ENCODE peak calls at places on chromosomes 13 and 19, in five cellular contexts. N, T, V, R and G are unnamed samples. For H3K36me3, the result is how much of the 10 kb centered on the place peaks cover.

GRCh38 chr19:43595605-43595998 is 332 bp downstream of the IRGQ start:
- DNase-seq in N (no peak), T (no peak), V (peak), R (no peak), G (no peak)

GRCh38 chr19:57664269-57665127 is 4.2 kb upstream of the ZSCAN4 start:
- DNase-seq in N (peak), T (peak), V (peak), R (peak), G (no peak)

GRCh38 chr19:55244004-55244680 is 14.7 kb downstream of the PPP6R1 start:
- DNase-seq in N (no peak), T (no peak), V (no peak), R (no peak), G (no peak)

GRCh38 chr19:13884726-13885591 is 8.0 kb downstream of the NANOS3 start:
- DNase-seq in N (no peak), T (no peak), V (no peak), R (peak), G (no peak)

GRCh38 chr19:4097501-4097900 is 26.4 kb downstream of the MAP2K2 start:
- DNase-seq in N (peak), T (no peak), V (no peak), R (peak), G (no peak)

GRCh38 chr13:36193151-36193855 is 21.1 kb downstream of the SOHLH2 start:
- DNase-seq in N (no peak), T (peak), V (no peak), R (no peak), G (peak)

GRCh38 chr19:3708207-3708931 is at the start of gene TJP3:
- DNase-seq in N (no peak), T (peak), V (no peak), R (peak), G (no peak)

GRCh38 chr19:18496167-18496979 is 25.5 kb downstream of the ELL start:
- DNase-seq in N (no peak), T (peak), V (no peak), R (peak), G (peak)

GRCh38 chr19:4795400-4795799 is 3.9 kb downstream of the FEM1A start:
- DNase-seq in N (no peak), T (no peak), V (no peak), R (no peak), G (no peak)

GRCh38 chr19:36524617-36525016 is 3.5 kb downstream of the ZNF260 start:
- DNase-seq in N (no peak), T (no peak), V (no peak), R (no peak), G (no peak)

GRCh38 chr19:4524808-4525562 is 6.7 kb upstream of the PLIN4 start:
- DNase-seq in N (peak), T (no peak), V (peak), R (peak), G (no peak)

GRCh38 chr19:7730286-7731217 is 1.4 kb downstream of the CLEC4G start:
- DNase-seq in N (no peak), T (no peak), V (no peak), R (peak), G (no peak)

GRCh38 chr13:37313383-37313782 is 207.9 kb upstream of the CSNK1A1L start:
- DNase-seq in N (no peak), T (no peak), V (no peak), R (no peak), G (no peak)

GRCh38 chr13:48294670-48295069 is 8.9 kb upstream of the RB1 start:
- DNase-seq in N (no peak), T (no peak), V (no peak), R (no peak), G (no peak)

GRCh38 chr19:1270168-1270853 is 1.2 kb downstream of the CIRBP start:
- DNase-seq in N (no peak), T (no peak), V (no peak), R (no peak), G (no peak)

GRCh38 chr13:101512650-101513049 is 60.2 kb downstream of the ITGBL1 start:
- DNase-seq in N (no peak), T (no peak), V (no peak), R (no peak), G (no peak)

GRCh38 chr13:28394422-28394821 is 100.5 kb downstream of the FLT1 start:
- DNase-seq in N (no peak), T (no peak), V (no peak), R (no peak), G (no peak)

GRCh38 chr19:3257071-3257470 is 32.6 kb downstream of the CELF5 start:
- DNase-seq in N (no peak), T (no peak), V (no peak), R (no peak), G (no peak)

GRCh38 chr19:17830567-17831418 is 9.5 kb upstream of the INSL3 start:
- DNase-seq in N (peak), T (peak), V (peak), R (peak), G (peak)

GRCh38 chr13:23551213-23552008 is 18.8 kb upstream of the TNFRSF19 start:
- DNase-seq in N (no peak), T (no peak), V (peak), R (no peak), G (no peak)

GRCh38 chr19:38228491-38229439 is 4.7 kb upstream of the DPF1 start:
- DNase-seq in N (peak), T (no peak), V (peak), R (peak), G (no peak)

GRCh38 chr13:38395505-38395803 is 45.8 kb downstream of the UFM1 start:
- DNase-seq in N (no peak), T (no peak), V (no peak), R (no peak), G (peak)

GRCh38 chr13:88464851-88465250 is 793.7 kb downstream of the SLITRK5 start:
- DNase-seq in N (no peak), T (no peak), V (no peak), R (no peak), G (no peak)

GRCh38 chr13:87872813-87873212 is 201.6 kb downstream of the SLITRK5 start:
- DNase-seq in N (no peak), T (no peak), V (no peak), R (no peak), G (no peak)

GRCh38 chr13:61111529-61111928 is 304.1 kb downstream of the PCDH20 start:
- DNase-seq in N (no peak), T (no peak), V (no peak), R (no peak), G (no peak)

GRCh38 chr13:25659091-25659502 is 287.3 kb downstream of the ATP8A2 start:
- DNase-seq in N (no peak), T (no peak), V (no peak), R (no peak), G (no peak)

GRCh38 chr13:75803982-75804381 is 167.9 kb downstream of the LMO7 start:
- DNase-seq in N (no peak), T (no peak), V (no peak), R (no peak), G (no peak)

GRCh38 chr19:33111587-33111986 is 20.3 kb upstream of the WDR88 start:
- DNase-seq in N (no peak), T (no peak), V (no peak), R (no peak), G (no peak)

GRCh38 chr19:48913114-48913513 is 13.0 kb downstream of the NUCB1 start:
- DNase-seq in N (no peak), T (no peak), V (peak), R (no peak), G (no peak)

GRCh38 chr19:751501-752341 is 809 bp downstream of the MISP start:
- DNase-seq in N (no peak), T (peak), V (no peak), R (no peak), G (peak)

GRCh38 chr13:24053505-24054251 is 106.8 kb upstream of the SPATA13 start:
- DNase-seq in N (peak), T (peak), V (peak), R (peak), G (peak)

GRCh38 chr19:51210385-51210784 is 14.5 kb upstream of the CD33 start:
- DNase-seq in N (no peak), T (no peak), V (no peak), R (no peak), G (no peak)

GRCh38 chr19:46660601-46661019 is 372 bp downstream of the DACT3 start:
- DNase-seq in N (no peak), T (no peak), V (peak), R (no peak), G (no peak)

GRCh38 chr13:103883152-103883551 is 816.9 kb upstream of the SLC10A2 start:
- DNase-seq in N (peak), T (peak), V (peak), R (peak), G (peak)

GRCh38 chr13:112894423-112894672 is 74.7 kb upstream of the MCF2L start:
- DNase-seq in N (no peak), T (no peak), V (no peak), R (no peak), G (no peak)

GRCh38 chr13:112895521-112896465 is 73.2 kb upstream of the MCF2L start:
- DNase-seq in N (peak), T (no peak), V (no peak), R (no peak), G (no peak)

GRCh38 chr13:112892759-112893569 is 76.0 kb upstream of the MCF2L start:
- DNase-seq in N (no peak), T (no peak), V (peak), R (peak), G (peak)

GRCh38 chr13:112894673-112895481 is 74.1 kb upstream of the MCF2L start:
- DNase-seq in N (peak), T (no peak), V (peak), R (peak), G (no peak)

DNA sequence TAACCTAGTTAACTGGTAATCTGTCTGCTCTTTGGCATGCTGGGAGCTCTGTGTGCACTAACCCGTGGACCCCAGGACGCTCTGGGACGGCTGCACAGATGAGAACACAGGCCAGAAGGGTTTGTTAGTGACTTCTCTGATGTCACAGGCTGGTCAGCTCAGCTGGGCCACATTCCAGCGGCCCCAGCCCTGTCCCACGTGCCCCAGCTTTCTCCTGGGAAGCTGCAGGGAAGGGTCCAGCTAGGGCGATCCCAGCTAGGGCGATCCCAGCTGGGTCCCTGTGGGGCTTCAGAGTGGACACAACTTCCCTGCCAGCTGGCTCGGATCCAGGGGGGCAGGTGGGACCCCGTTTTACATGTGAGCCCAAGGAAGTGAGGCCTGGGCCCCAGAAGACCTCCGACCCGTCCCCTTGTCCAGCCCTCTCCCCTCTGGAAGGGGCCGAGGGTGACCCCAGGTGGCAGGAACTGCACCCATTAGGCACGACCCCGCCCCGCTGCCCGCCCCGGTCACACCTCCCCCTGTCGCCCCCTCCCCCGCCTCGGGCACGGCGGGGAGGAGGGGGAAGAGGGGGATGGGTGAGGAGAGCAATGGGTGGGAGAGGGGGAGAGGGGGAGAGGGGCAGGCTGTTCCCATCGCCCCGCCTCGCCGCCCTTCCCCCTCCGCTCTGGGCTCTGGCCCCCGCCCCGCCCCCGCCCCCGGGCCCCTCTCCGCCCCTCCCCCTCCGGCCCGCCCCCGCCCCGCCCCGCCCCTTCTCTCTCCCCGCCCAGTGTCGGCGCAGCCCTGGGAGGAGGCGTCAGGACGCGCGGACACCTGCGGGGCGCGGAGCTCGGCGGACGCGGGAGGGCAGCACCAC is 75.2 kb upstream of the MCF2L start:
- DNase-seq in N (peak), T (no peak), V (peak), R (peak), G (peak)
- TF ChIP-seq CTCF in N (no peak), T (no peak), V (no peak), R (no peak), G (no peak)

DNA sequence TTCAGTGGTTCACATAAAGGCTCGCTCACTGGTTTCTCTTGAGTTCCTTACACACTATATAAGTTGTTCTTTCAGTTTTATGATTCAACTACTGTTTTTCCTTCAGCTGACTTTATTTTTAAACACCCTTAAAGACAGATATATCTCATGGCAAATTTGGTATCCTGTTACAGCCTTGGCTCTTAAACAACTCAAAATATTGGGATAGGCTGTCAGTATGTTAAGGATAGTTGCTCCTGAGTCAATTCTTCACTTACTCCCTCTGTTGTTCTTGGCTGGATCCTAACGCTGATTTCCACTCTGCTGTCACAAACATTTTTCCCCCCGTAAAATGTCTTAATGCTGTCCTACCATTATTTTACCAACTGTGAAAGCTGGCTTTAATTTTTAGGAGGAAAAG is 1.2 kb downstream of the KCNRG start:
- DNase-seq in N (no peak), T (no peak), V (no peak), R (no peak), G (no peak)
- H3K36me3 ChIP-seq in N (under half), T (under half), V (under half), R (under half), G (under half)

GRCh38 chr19:53662209-53662608 is 30.4 kb downstream of the DPRX start:
- DNase-seq in N (no peak), T (no peak), V (no peak), R (no peak), G (no peak)
- TF ChIP-seq CTCF in N (no peak), T (no peak), V (no peak), R (no peak), G (no peak)

GRCh38 chr19:45141203-45141900 is 19.4 kb downstream of the NKPD1 start:
- DNase-seq in N (no peak), T (no peak), V (no peak), R (peak), G (no peak)
- H3K36me3 ChIP-seq in N (under half), T (under half), V (under half), R (under half), G (under half)

GRCh38 chr13:46124967-46125933 is 20.4 kb upstream of the CPB2 start:
- DNase-seq in N (no peak), T (no peak), V (no peak), R (no peak), G (no peak)
- TF ChIP-seq CTCF in N (no peak), T (no peak), V (no peak), R (no peak), G (no peak)

DNA sequence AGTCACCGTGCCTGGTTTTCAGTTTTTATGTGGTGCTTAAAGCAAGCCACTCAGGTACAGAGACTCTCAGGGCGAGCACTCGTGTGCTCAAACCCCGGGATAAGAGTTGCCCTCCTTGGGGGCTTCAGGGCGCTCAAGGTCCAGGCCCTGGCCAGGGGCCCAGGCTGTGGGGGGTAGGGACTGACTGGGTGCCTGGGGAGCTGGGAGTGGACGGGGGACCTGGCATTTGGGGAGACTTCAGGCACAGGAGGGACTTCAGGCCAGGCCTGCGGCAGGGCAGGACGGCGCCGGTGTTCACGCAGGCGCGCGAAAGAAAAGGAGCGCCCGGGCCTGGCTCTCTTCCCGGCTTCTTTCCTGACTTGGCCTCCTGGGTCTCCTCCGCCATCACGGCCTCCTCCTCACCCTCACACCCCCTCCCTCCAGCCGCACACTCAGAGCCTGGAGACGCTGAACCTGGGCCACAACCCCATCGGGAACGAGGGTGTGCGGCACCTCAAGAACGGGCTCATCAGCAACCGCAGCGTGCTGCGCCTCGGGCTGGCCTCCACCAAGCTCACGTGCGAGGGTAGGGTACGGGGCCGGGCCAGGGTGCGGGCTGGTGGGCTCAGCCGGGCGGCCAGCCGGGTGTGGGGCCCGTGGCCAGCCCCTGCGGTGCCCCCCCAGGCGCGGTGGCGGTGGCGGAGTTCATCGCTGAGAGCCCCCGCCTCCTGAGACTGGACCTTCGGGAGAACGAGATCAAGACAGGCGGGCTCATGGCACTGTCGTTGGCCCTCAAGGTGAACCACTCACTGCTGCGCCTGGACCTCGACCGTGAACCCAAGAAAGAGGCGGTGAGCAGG is 16.1 kb downstream of the NKPD1 start:
- DNase-seq in N (no peak), T (no peak), V (no peak), R (peak), G (no peak)
- H3K36me3 ChIP-seq in N (under half), T (under half), V (under half), R (under half), G (under half)

GRCh38 chr13:110392510-110393233 is 85.6 kb downstream of the COL4A2 start:
- DNase-seq in N (no peak), T (peak), V (no peak), R (no peak), G (no peak)

GRCh38 chr13:110390572-110390971 is 83.5 kb downstream of the COL4A2 start:
- DNase-seq in N (no peak), T (peak), V (no peak), R (no peak), G (no peak)

GRCh38 chr13:110387451-110388140 is 80.5 kb downstream of the COL4A2 start:
- DNase-seq in N (peak), T (no peak), V (peak), R (no peak), G (no peak)

GRCh38 chr13:110391273-110391672 is 84.2 kb downstream of the COL4A2 start:
- DNase-seq in N (no peak), T (peak), V (no peak), R (no peak), G (no peak)

DNA sequence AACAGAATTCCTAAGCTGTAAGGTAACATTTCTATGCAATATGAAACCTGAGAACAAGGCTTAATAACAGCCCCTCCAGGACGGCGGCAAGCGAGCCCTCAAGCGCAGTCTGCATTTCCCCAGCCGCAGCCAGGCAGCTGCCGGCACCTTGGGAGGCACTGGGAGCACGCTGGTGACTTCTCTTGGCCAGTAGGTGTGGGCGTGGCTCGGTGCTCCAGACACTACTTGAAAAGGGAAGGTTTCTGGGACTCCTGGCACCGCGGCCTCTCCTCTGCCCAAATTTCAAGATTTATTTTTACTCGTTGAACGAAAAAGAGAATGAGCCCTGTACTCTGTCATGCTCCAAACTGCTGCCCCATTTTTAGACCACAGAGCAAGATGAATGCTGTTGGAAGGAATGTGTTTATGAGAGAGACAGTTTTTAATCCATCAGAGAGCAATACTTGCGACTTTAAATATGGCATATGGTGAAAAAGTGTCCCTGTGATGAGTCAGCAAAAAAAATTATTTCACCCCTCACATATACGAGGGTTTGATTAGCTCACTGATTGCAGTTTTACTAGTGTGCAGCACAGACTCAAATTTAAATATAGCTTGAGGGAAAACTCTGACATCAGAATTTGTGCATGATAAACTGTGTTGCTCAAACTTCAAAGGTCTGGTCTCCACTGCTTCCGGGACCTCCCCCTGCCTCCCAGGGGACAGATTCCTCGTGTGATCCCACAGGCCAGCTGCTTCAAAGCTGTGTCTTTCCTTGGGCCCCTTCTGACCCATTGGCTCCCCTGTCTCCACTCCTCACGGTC is 81.3 kb downstream of the COL4A2 start:
- DNase-seq in N (peak), T (peak), V (no peak), R (no peak), G (no peak)
- TF ChIP-seq CTCF in N (no peak), T (no peak), V (no peak), R (no peak), G (no peak)